ENCODE peak calls at places on chromosomes 1 and 21, in five cellular contexts. U is astrocyte of the spinal cord; K is stimulated activated CD4-positive, alpha-beta T cell treated with anti-CD3 and anti-CD28 coated beads, Interleukin-15, amount 100 ng/mL, for 24 hours; M is progenitor cell of endocrine pancreas; V is activated T-cell treated with anti-CD3 and anti-CD28 coated beads for 24 hours. N is an unnamed sample.
A peak's percentile ranks its signal among the peaks of the same experiment; 100 is the strongest.

GRCh38 chr1:42259059-42259738 is 75.8 kb downstream of the FOXJ3 start:
- DNase-seq in V (no peak), M (no peak), U (peak; percentile 67), K (no peak), N (no peak)

GRCh38 chr21:37383066-37383465 is 16.5 kb downstream of the DYRK1A start:
- DNase-seq in K (no peak), V (no peak), M (no peak), U (no peak), N (no peak)

GRCh38 chr1:110875216-110875731 is 2.3 kb downstream of the CD53 start:
- DNase-seq in V (peak; percentile 42), U (no peak), K (peak; percentile 62), M (no peak), N (peak; percentile 15)

GRCh38 chr1:18893120-18893519 is 9.2 kb downstream of the ALDH4A1 start:
- DNase-seq in K (no peak), U (no peak), V (no peak), M (no peak), N (no peak)

GRCh38 chr1:108852141-108852540 is 4.8 kb downstream of the AKNAD1 start:
- DNase-seq in M (no peak), V (no peak), U (no peak), K (no peak), N (no peak)

GRCh38 chr1:198387587-198387986 is 152.9 kb downstream of the ATP6V1G3 start:
- DNase-seq in V (no peak), K (no peak), M (no peak), U (peak; percentile 35), N (no peak)

GRCh38 chr1:182789138-182790076 is at the start of gene NPL:
- DNase-seq in V (peak; percentile 78), U (peak; percentile 76), K (peak; percentile 89), M (peak; percentile 59), N (peak; percentile 80)

GRCh38 chr1:6281511-6282402 is 20.9 kb upstream of the GPR153 start:
- DNase-seq in V (no peak), U (no peak), K (no peak), M (no peak), N (no peak)

GRCh38 chr1:55580845-55581332 is 365.7 kb upstream of the USP24 start:
- DNase-seq in K (no peak), V (no peak), U (peak; percentile 85), M (no peak), N (no peak)

GRCh38 chr21:45979651-45980050 is 1.9 kb upstream of the COL6A1 start:
- DNase-seq in K (no peak), M (no peak), U (no peak), V (no peak), N (no peak)

GRCh38 chr1:44587796-44588460 is 86.4 kb downstream of the TMEM53 start:
- DNase-seq in K (no peak), M (no peak), V (no peak), U (no peak), N (no peak)

GRCh38 chr1:226365831-226366231 is 42.1 kb downstream of the PARP1 start:
- DNase-seq in M (no peak), U (peak; percentile 78), K (no peak), V (no peak), N (no peak)

GRCh38 chr1:167935252-167936067 is 1.0 kb upstream of the DCAF6 start:
- DNase-seq in U (peak; percentile 59), M (no peak), K (peak; percentile 53), V (peak; percentile 16), N (peak; percentile 3)

GRCh38 chr21:32693581-32693980 is 34.2 kb downstream of the SYNJ1 start:
- DNase-seq in V (no peak), M (no peak), U (no peak), K (no peak), N (no peak)

GRCh38 chr1:223339861-223340260 is 24.1 kb downstream of the SUSD4 start:
- DNase-seq in V (no peak), U (no peak), M (no peak), K (no peak), N (no peak)

GRCh38 chr1:16122916-16123315 is 33.0 kb downstream of the EPHA2 start:
- DNase-seq in M (no peak), V (peak; percentile 23), U (peak; percentile 76), K (peak; percentile 63), N (no peak)

GRCh38 chr1:248858891-248859889 is at the start of gene ZNF692:
- DNase-seq in U (peak; percentile 98), M (peak; percentile 90), K (peak; percentile 98), V (peak; percentile 96), N (peak; percentile 94)

GRCh38 chr1:175192111-175192629 is 406 bp downstream of the KIAA0040 start:
- DNase-seq in K (peak; percentile 61), V (no peak), U (peak; percentile 14), M (no peak), N (peak; percentile 20)

GRCh38 chr1:18830596-18830995 is 28.9 kb downstream of the TAS1R2 start:
- DNase-seq in M (no peak), U (no peak), K (no peak), V (no peak), N (no peak)

GRCh38 chr1:234592240-234592639 is 17.7 kb downstream of the IRF2BP2 start:
- DNase-seq in U (no peak), V (no peak), M (no peak), K (no peak), N (no peak)

GRCh38 chr1:84259376-84259775 is 42.1 kb upstream of the SAMD13 start:
- DNase-seq in K (no peak), U (no peak), M (no peak), V (no peak), N (no peak)

GRCh38 chr1:102942324-102942723 is 166.0 kb downstream of the COL11A1 start:
- DNase-seq in K (no peak), U (peak; percentile 46), V (no peak), M (no peak), N (no peak)

GRCh38 chr1:64062941-64063581 is 140.4 kb upstream of the UBE2U start:
- DNase-seq in V (no peak), U (no peak), M (no peak), K (no peak), N (no peak)

GRCh38 chr1:197198911-197199310 is 52.4 kb upstream of the ASPM start:
- DNase-seq in U (no peak), K (no peak), M (no peak), V (no peak), N (no peak)

N was measured in T follicular helper cell.